ENCODE peak calls at places on chromosome 15, in eight cellular contexts. Y is effector memory CD4-positive, alpha-beta T cell; Q is A549; D is cardiac muscle cell; U is neuronal stem cell; S is ovary; W is hepatocyte; V is Karpas-422. B is an unnamed sample.

GRCh38 chr15:63544253-63545026 is 40.0 kb downstream of the USP3 start:
- DNase-seq in Q (no peak), Y (no peak), S (no peak), D (no peak), V (peak; percentile 44), U (no peak), W (no peak), B (no peak)

GRCh38 chr15:99504823-99505551 is 60.8 kb upstream of the MEF2A start:
- DNase-seq in Y (no peak), W (no peak), Q (no peak), D (no peak), S (no peak), V (peak; percentile 90), U (no peak), B (no peak)

GRCh38 chr15:52102468-52102867 is 10.1 kb downstream of the BCL2L10 start:
- DNase-seq in W (no peak), V (no peak), U (no peak), D (no peak), Y (no peak), Q (no peak), S (no peak), B (no peak)

GRCh38 chr15:101242160-101242998 is 9.5 kb downstream of the CHSY1 start:
- DNase-seq in S (no peak), D (no peak), V (peak; percentile 59), W (no peak), U (no peak), Q (no peak), Y (peak; percentile 55), B (peak; percentile 76)

GRCh38 chr15:22949074-22949547 is 31.1 kb downstream of the CYFIP1 start:
- DNase-seq in U (peak; percentile 54), Q (no peak), Y (no peak), V (no peak), S (peak; percentile 66), W (peak; percentile 62), D (peak; percentile 26), B (no peak)

GRCh38 chr15:74651251-74651741 is 35.7 kb downstream of the CLK3 start:
- DNase-seq in U (no peak), W (no peak), V (no peak), Y (no peak), S (no peak), Q (no peak), D (no peak), B (no peak)

GRCh38 chr15:63466378-63467192 is 37.8 kb upstream of the USP3 start:
- DNase-seq in Q (peak; percentile 91), Y (peak; percentile 30), V (peak; percentile 81), D (peak; percentile 43), U (peak; percentile 43), W (peak; percentile 72), S (no peak), B (no peak)

GRCh38 chr15:69749797-69750196 is 297.2 kb downstream of the RPLP1 start:
- DNase-seq in U (no peak), W (no peak), S (no peak), D (no peak), Q (no peak), Y (no peak), V (peak; percentile 82), B (peak; percentile 22)

GRCh38 chr15:55799287-55800212 is 56.6 kb upstream of the PRTG start:
- DNase-seq in Y (no peak), S (no peak), Q (peak; percentile 59), U (peak; percentile 69), V (peak; percentile 78), W (peak; percentile 78), D (peak; percentile 86), B (no peak)

GRCh38 chr15:31248951-31249350 is 77.7 kb upstream of the KLF13 start:
- DNase-seq in S (no peak), U (no peak), Y (no peak), W (no peak), Q (no peak), V (no peak), D (no peak), B (no peak)

GRCh38 chr15:60763668-60764067 is 284.7 kb upstream of the ICE2 start:
- DNase-seq in V (no peak), W (no peak), U (no peak), D (no peak), S (no peak), Q (no peak), Y (no peak), B (no peak)

GRCh38 chr15:34241376-34242350 is 16.8 kb downstream of the EMC4 start:
- DNase-seq in S (no peak), D (peak; percentile 48), Y (no peak), W (peak; percentile 53), Q (peak; percentile 75), U (no peak), V (peak; percentile 76), B (no peak)

GRCh38 chr15:88249220-88249619 is 7.3 kb downstream of the NTRK3 start:
- DNase-seq in S (no peak), W (no peak), V (peak; percentile 56), Q (no peak), D (no peak), U (no peak), Y (no peak), B (no peak)

GRCh38 chr15:28107111-28107893 is 8.2 kb upstream of the OCA2 start:
- DNase-seq in V (no peak), S (no peak), W (no peak), D (peak; percentile 50), Y (no peak), Q (no peak), U (no peak), B (no peak)

GRCh38 chr15:80455051-80455648 is 51.0 kb downstream of the ARNT2 start:
- DNase-seq in U (no peak), S (no peak), Q (no peak), W (no peak), V (no peak), D (no peak), Y (no peak), B (no peak)

GRCh38 chr15:89656116-89656815 is 999 bp upstream of the KIF7 start:
- DNase-seq in V (no peak), Y (no peak), U (no peak), D (peak; percentile 48), S (no peak), W (no peak), Q (no peak), B (no peak)

GRCh38 chr15:56869573-56869972 is 48.9 kb upstream of the TCF12 start:
- DNase-seq in W (peak; percentile 15), D (peak; percentile 33), Y (no peak), V (peak; percentile 73), U (no peak), Q (no peak), S (no peak), B (no peak)

GRCh38 chr15:73454096-73454495 is 11.1 kb downstream of the REC114 start:
- DNase-seq in Q (no peak), W (no peak), V (no peak), S (no peak), U (no peak), D (no peak), Y (no peak), B (no peak)

DNA sequence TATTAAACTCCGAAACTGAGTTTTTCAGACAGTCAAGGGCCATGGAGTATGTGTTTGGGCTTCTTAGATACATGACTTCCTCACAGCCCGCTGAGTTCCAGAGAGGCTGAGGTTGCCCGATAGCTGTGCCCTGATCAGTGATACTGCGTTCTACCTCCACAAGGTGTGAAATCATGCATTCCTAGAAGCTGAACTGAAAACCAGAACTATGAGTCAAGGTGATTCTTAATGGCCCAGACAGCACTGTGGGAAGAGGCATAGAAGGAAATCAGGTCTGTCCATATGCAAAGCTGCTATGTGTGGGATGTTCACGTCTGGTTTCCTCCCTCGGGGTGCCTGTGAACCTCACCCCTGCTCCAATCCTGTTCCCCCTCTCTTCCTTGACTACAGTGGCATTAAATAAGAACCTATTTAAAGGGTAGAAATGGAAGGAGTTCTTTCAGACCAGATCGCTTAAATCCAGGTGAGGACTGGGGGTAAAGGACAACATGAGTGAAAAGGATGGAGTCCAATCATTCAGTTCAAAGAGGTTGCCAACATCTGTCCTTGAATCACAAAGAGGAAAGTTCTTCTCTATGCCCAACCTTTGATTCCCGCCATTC is 74.3 kb downstream of the MYO1E start:
- DNase-seq in Y (no peak), S (no peak), W (no peak), D (no peak), V (peak; percentile 71), Q (no peak), U (no peak), B (no peak)
- H3K4me1 ChIP-seq in Y (peaks cover 13% of the 10 kb centered on the region), S (peaks cover 7% of the 10 kb centered on the region), W (peaks cover 14% of the 10 kb centered on the region), D (no peaks in the 10 kb centered on the region), V (peaks cover 54% of the 10 kb centered on the region), Q (peaks cover 100% of the 10 kb centered on the region), U (peaks cover 18% of the 10 kb centered on the region), B (peaks cover 24% of the 10 kb centered on the region)

DNA sequence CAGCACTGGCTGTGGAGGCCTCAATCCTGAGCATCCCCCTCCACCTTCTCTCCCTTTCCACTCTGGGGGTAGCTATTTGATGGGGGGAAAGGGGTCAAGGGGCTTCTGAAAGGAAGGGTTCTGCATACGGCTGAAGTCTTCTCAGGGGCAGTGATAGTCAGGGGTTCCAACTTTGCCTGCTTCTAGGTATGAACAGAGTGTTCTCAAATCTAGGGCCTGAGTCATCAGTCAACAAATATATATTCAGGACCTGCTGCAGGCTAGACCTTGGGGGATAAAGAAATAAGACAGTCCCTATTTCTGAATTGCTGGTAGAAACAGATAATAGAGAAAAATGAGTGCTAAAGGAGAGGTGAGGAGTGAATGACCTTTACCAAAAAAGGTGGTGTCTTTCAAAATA is 12.8 kb downstream of the RGMA start:
- DNase-seq in S (no peak), W (no peak), Y (no peak), Q (no peak), D (no peak), V (no peak), U (no peak), B (no peak)
- H3K4me1 ChIP-seq in S (no peaks in the 10 kb centered on the region), W (no peaks in the 10 kb centered on the region), Y (peaks cover 15% of the 10 kb centered on the region), Q (peaks cover 10% of the 10 kb centered on the region), D (peaks cover 5% of the 10 kb centered on the region), V (no peaks in the 10 kb centered on the region), U (peaks cover 37% of the 10 kb centered on the region), B (no peaks in the 10 kb centered on the region)

GRCh38 chr15:40331026-40331425 is 7.5 kb downstream of the INAFM2 start:
- DNase-seq in V (no peak), S (no peak), Y (no peak), D (no peak), U (no peak), Q (no peak), W (no peak), B (no peak)
- H3K4me1 ChIP-seq in V (peaks cover 12% of the 10 kb centered on the region), S (peaks cover 12% of the 10 kb centered on the region), Y (peaks cover 4% of the 10 kb centered on the region), D (peaks cover 85% of the 10 kb centered on the region), U (peaks cover 35% of the 10 kb centered on the region), Q (no peaks in the 10 kb centered on the region), W (peaks cover 43% of the 10 kb centered on the region), B (no peaks in the 10 kb centered on the region)

DNA sequence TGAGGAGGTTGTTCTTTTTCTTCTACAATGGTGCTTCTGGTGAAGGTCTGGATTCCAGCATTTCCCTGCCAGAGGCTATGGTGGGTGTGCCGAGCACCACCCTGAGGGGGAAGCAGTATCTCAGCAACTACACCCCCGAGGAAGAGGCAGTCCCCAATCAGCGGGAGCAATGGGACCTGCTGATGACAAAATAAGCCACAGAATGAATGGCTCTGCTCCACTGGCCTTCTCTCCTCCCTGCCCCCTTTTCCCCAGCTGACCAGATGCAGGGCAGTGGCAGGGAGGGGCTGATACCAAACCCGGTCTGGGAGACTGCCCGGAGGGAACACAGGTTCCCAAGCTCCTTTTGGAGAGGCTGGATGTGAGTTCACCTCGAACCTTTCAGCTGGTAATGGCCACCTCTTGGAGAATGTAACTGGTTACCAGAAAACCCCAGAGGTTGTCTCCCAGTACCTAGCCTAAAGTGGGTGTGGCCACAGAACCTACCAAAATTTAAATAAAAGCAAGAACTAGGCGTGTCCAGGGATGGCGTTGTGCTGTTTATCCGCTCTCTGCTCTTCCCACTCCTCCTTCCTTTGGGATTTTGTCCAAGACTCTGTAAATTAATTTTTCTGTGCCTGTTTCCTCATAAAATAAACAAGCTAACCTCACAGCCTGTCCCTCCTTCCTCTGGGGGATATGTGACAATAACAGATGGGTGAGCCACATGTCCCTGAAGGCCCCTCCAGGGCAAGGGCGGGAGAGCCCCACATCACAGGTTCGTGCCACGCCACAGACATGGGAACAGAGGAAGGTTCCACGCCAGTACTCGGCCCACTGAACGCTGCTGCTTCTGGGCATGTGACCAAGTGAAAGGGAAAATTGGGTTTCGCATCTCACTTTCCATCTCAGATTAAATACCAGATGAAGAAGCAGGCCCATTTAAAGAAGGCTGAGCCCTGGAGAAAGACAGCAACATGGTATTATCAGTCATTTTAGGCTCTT is 35.1 kb upstream of the SPTBN5 start:
- DNase-seq in D (no peak), S (peak; percentile 23), U (no peak), Y (no peak), V (no peak), W (no peak), Q (no peak), B (no peak)
- H3K4me1 ChIP-seq in D (peaks cover 22% of the 10 kb centered on the region), S (peaks cover 4% of the 10 kb centered on the region), U (peaks cover 19% of the 10 kb centered on the region), Y (peaks cover 20% of the 10 kb centered on the region), V (peaks cover 38% of the 10 kb centered on the region), W (peaks cover 68% of the 10 kb centered on the region), Q (peaks cover 71% of the 10 kb centered on the region), B (peaks cover 21% of the 10 kb centered on the region)